ENCODE peak calls at places on chromosome 14, in four cellular contexts. Q is neuronal stem cell, R is ELF-1, H is mammary epithelial cell. A is an unnamed sample.

GRCh38 chr14:100394886-100395672 is 71.9 kb downstream of the SLC25A47 start:
- DNase-seq in R (no peak), H (no peak), Q (no peak), A (no peak)

GRCh38 chr14:89697281-89698060 is 257.1 kb downstream of the EFCAB11 start:
- DNase-seq in H (no peak), R (no peak), Q (no peak), A (no peak)

GRCh38 chr14:76456200-76456599 is 80.3 kb downstream of the ESRRB start:
- DNase-seq in R (peak), H (peak), Q (peak), A (no peak)

GRCh38 chr14:25843761-25844470 is 753.9 kb downstream of the NOVA1 start:
- DNase-seq in R (no peak), H (no peak), Q (no peak), A (no peak)

GRCh38 chr14:30129795-30130194 is 202.1 kb upstream of the PRKD1 start:
- DNase-seq in Q (no peak), R (no peak), H (no peak), A (no peak)

GRCh38 chr14:51849095-51849494 is 11.3 kb upstream of the GNG2 start:
- DNase-seq in H (peak), Q (no peak), R (no peak), A (no peak)

GRCh38 chr14:100287202-100287997 is 18.8 kb downstream of the SLC25A29 start:
- DNase-seq in H (no peak), Q (no peak), R (no peak), A (no peak)

GRCh38 chr14:51846631-51847488 is 13.6 kb upstream of the GNG2 start:
- DNase-seq in H (no peak), Q (peak), R (peak), A (peak)

GRCh38 chr14:34496679-34497513 is 34.9 kb upstream of the SPTSSA start:
- DNase-seq in H (peak), R (peak), Q (peak), A (no peak)

GRCh38 chr14:57487771-57488170 is 5.9 kb downstream of the CCDC198 start:
- DNase-seq in R (no peak), H (no peak), Q (no peak), A (peak)

GRCh38 chr14:92646952-92647461 is 101.4 kb downstream of the LGMN start:
- DNase-seq in Q (no peak), R (no peak), H (peak), A (no peak)

GRCh38 chr14:43790681-43791080 is 716.4 kb downstream of the FSCB start:
- DNase-seq in Q (no peak), R (no peak), H (no peak), A (no peak)

GRCh38 chr14:74863274-74863673 is 12.7 kb downstream of the PROX2 start:
- DNase-seq in R (no peak), Q (no peak), H (no peak), A (no peak)

GRCh38 chr14:68797180-68797670 is 4.4 kb upstream of the ZFP36L1 start:
- DNase-seq in Q (no peak), H (no peak), R (peak), A (no peak)

GRCh38 chr14:75234173-75234855 is 44.3 kb upstream of the FOS start:
- DNase-seq in R (peak), H (no peak), Q (no peak), A (no peak)

GRCh38 chr14:95784137-95784536 is 70.2 kb upstream of the TCL1A start:
- DNase-seq in R (peak), H (peak), Q (peak), A (no peak)

GRCh38 chr14:105060751-105061427 is 4.3 kb downstream of the GPR132 start:
- DNase-seq in Q (no peak), R (no peak), H (no peak), A (no peak)

GRCh38 chr14:102939329-102939728 is 16.9 kb downstream of the AMN start:
- DNase-seq in Q (no peak), R (no peak), H (no peak), A (no peak)

GRCh38 chr14:35416108-35416750 is 11.7 kb upstream of the NFKBIA start:
- DNase-seq in R (no peak), Q (no peak), H (no peak), A (no peak)

A was measured in cerebellum.